ENCODE peak calls at places on chromosomes 13 and 19, in four cellular contexts. One of them, this sample, is unnamed.

GRCh38 chr13:24221007-24221406 is 60.5 kb downstream of the SPATA13 start:
- DNase-seq in HTR-8/SVneo: no peak
- DNase-seq in NCI-H146: no peak
- DNase-seq in stimulated activated CD8-positive, alpha-beta memory T cell treated with anti-CD3 and anti-CD28 coated beads, Interleukin-4, amount 100 ng/mL, for 4 hours: no peak
- DNase-seq in this sample: no peak

GRCh38 chr13:82245860-82246259 is 1636.4 kb downstream of the SLITRK1 start:
- DNase-seq in stimulated activated CD8-positive, alpha-beta memory T cell treated with anti-CD3 and anti-CD28 coated beads, Interleukin-4, amount 100 ng/mL, for 4 hours: no peak
- DNase-seq in NCI-H146: no peak
- DNase-seq in HTR-8/SVneo: no peak
- DNase-seq in this sample: no peak

GRCh38 chr13:102907886-102908515 is 62.2 kb downstream of the ERCC5 start:
- DNase-seq in NCI-H146: no peak
- DNase-seq in HTR-8/SVneo: no peak
- DNase-seq in stimulated activated CD8-positive, alpha-beta memory T cell treated with anti-CD3 and anti-CD28 coated beads, Interleukin-4, amount 100 ng/mL, for 4 hours: no peak
- DNase-seq in this sample: no peak

GRCh38 chr19:54011507-54012211 is 20.2 kb downstream of the CACNG6 start:
- DNase-seq in NCI-H146: no peak
- DNase-seq in stimulated activated CD8-positive, alpha-beta memory T cell treated with anti-CD3 and anti-CD28 coated beads, Interleukin-4, amount 100 ng/mL, for 4 hours: no peak
- DNase-seq in HTR-8/SVneo: no peak
- DNase-seq in this sample: no peak

GRCh38 chr19:4264812-4265211 is 14.3 kb upstream of the SHD start:
- DNase-seq in HTR-8/SVneo: no peak
- DNase-seq in stimulated activated CD8-positive, alpha-beta memory T cell treated with anti-CD3 and anti-CD28 coated beads, Interleukin-4, amount 100 ng/mL, for 4 hours: no peak
- DNase-seq in NCI-H146: no peak
- DNase-seq in this sample: no peak

GRCh38 chr13:84191199-84191598 is 308.9 kb upstream of the SLITRK1 start:
- DNase-seq in HTR-8/SVneo: no peak
- DNase-seq in stimulated activated CD8-positive, alpha-beta memory T cell treated with anti-CD3 and anti-CD28 coated beads, Interleukin-4, amount 100 ng/mL, for 4 hours: no peak
- DNase-seq in NCI-H146: no peak
- DNase-seq in this sample: no peak

GRCh38 chr19:17865364-17866311 is 5.9 kb downstream of the RPL18A start:
- DNase-seq in HTR-8/SVneo: no peak
- DNase-seq in NCI-H146: no peak
- DNase-seq in stimulated activated CD8-positive, alpha-beta memory T cell treated with anti-CD3 and anti-CD28 coated beads, Interleukin-4, amount 100 ng/mL, for 4 hours: no peak
- DNase-seq in this sample: no peak

GRCh38 chr13:94617389-94618000 is 15.8 kb downstream of the GPR180 start:
- DNase-seq in HTR-8/SVneo: no peak
- DNase-seq in stimulated activated CD8-positive, alpha-beta memory T cell treated with anti-CD3 and anti-CD28 coated beads, Interleukin-4, amount 100 ng/mL, for 4 hours: no peak
- DNase-seq in NCI-H146: peak; percentile 42
- DNase-seq in this sample: peak; percentile 0

GRCh38 chr13:29569253-29570057 is 26.0 kb downstream of the SLC7A1 start:
- DNase-seq in stimulated activated CD8-positive, alpha-beta memory T cell treated with anti-CD3 and anti-CD28 coated beads, Interleukin-4, amount 100 ng/mL, for 4 hours: no peak
- DNase-seq in NCI-H146: no peak
- DNase-seq in HTR-8/SVneo: no peak
- DNase-seq in this sample: no peak

GRCh38 chr19:17610384-17610783 is 54.9 kb downstream of the COLGALT1 start:
- DNase-seq in NCI-H146: no peak
- DNase-seq in stimulated activated CD8-positive, alpha-beta memory T cell treated with anti-CD3 and anti-CD28 coated beads, Interleukin-4, amount 100 ng/mL, for 4 hours: no peak
- DNase-seq in HTR-8/SVneo: peak; percentile 56
- DNase-seq in this sample: no peak

GRCh38 chr13:45196622-45197021 is 4.2 kb downstream of the KCTD4 start:
- DNase-seq in stimulated activated CD8-positive, alpha-beta memory T cell treated with anti-CD3 and anti-CD28 coated beads, Interleukin-4, amount 100 ng/mL, for 4 hours: no peak
- DNase-seq in HTR-8/SVneo: no peak
- DNase-seq in NCI-H146: no peak
- DNase-seq in this sample: no peak

GRCh38 chr13:40916207-40916998 is 102.7 kb downstream of the ELF1 start:
- DNase-seq in HTR-8/SVneo: no peak
- DNase-seq in NCI-H146: no peak
- DNase-seq in stimulated activated CD8-positive, alpha-beta memory T cell treated with anti-CD3 and anti-CD28 coated beads, Interleukin-4, amount 100 ng/mL, for 4 hours: no peak
- DNase-seq in this sample: no peak

GRCh38 chr13:85261757-85262346 is 537.4 kb downstream of the SLITRK6 start:
- DNase-seq in HTR-8/SVneo: no peak
- DNase-seq in stimulated activated CD8-positive, alpha-beta memory T cell treated with anti-CD3 and anti-CD28 coated beads, Interleukin-4, amount 100 ng/mL, for 4 hours: no peak
- DNase-seq in NCI-H146: peak; percentile 30
- DNase-seq in this sample: no peak

GRCh38 chr19:5624154-5624663 is 1.3 kb downstream of the SAFB start:
- DNase-seq in NCI-H146: no peak
- DNase-seq in HTR-8/SVneo: no peak
- DNase-seq in stimulated activated CD8-positive, alpha-beta memory T cell treated with anti-CD3 and anti-CD28 coated beads, Interleukin-4, amount 100 ng/mL, for 4 hours: no peak
- DNase-seq in this sample: no peak

GRCh38 chr13:26254583-26255102 is 714 bp downstream of the CDK8 start:
- DNase-seq in HTR-8/SVneo: peak; percentile 6
- DNase-seq in NCI-H146: peak; percentile 68
- DNase-seq in stimulated activated CD8-positive, alpha-beta memory T cell treated with anti-CD3 and anti-CD28 coated beads, Interleukin-4, amount 100 ng/mL, for 4 hours: no peak
- DNase-seq in this sample: peak; percentile 29

GRCh38 chr19:48830965-48831364 is 5.3 kb downstream of the HSD17B14 start:
- DNase-seq in NCI-H146: no peak
- DNase-seq in HTR-8/SVneo: no peak
- DNase-seq in stimulated activated CD8-positive, alpha-beta memory T cell treated with anti-CD3 and anti-CD28 coated beads, Interleukin-4, amount 100 ng/mL, for 4 hours: no peak
- DNase-seq in this sample: no peak

GRCh38 chr19:17920527-17920926 is 12.3 kb upstream of the CCDC124 start:
- DNase-seq in HTR-8/SVneo: no peak
- DNase-seq in stimulated activated CD8-positive, alpha-beta memory T cell treated with anti-CD3 and anti-CD28 coated beads, Interleukin-4, amount 100 ng/mL, for 4 hours: no peak
- DNase-seq in NCI-H146: no peak
- DNase-seq in this sample: no peak

GRCh38 chr19:50024719-50025021 is 502 bp downstream of the VRK3 start:
- DNase-seq in stimulated activated CD8-positive, alpha-beta memory T cell treated with anti-CD3 and anti-CD28 coated beads, Interleukin-4, amount 100 ng/mL, for 4 hours: no peak
- DNase-seq in NCI-H146: no peak
- DNase-seq in HTR-8/SVneo: no peak
- DNase-seq in this sample: no peak

This sample was measured in effector CD8-positive, alpha-beta T cell.